ENCODE peak calls at places on chromosome 12, in nine cellular contexts. N is CD8-positive, alpha-beta T cell; H is GM23338; O is ovary; Z is CD4-positive, alpha-beta memory T cell; L is ascending aorta; V is effector memory CD4-positive, alpha-beta T cell; E is endodermal cell; D is BE2C. T is an unnamed sample.

GRCh38 chr12:122614839-122615238 is 87.8 kb downstream of the KNTC1 start:
- DNase-seq in N (no peak), H (no peak), O (no peak), Z (no peak), L (no peak), V (no peak), E (no peak), D (no peak), T (no peak)

GRCh38 chr12:29242921-29243431 is 93.9 kb downstream of the FAR2 start:
- DNase-seq in N (no peak), H (no peak), O (no peak), Z (no peak), L (no peak), V (no peak), E (no peak), D (no peak), T (no peak)

GRCh38 chr12:52903855-52904508 is 894 bp downstream of the KRT8 start:
- DNase-seq in N (peak; percentile 55), H (peak; percentile 65), O (peak; percentile 57), Z (no peak), L (no peak), V (no peak), E (peak; percentile 91), D (peak; percentile 52), T (no peak)

GRCh38 chr12:30546121-30546520 is 149.5 kb downstream of the IPO8 start:
- DNase-seq in N (no peak), H (no peak), O (no peak), Z (no peak), L (no peak), V (no peak), E (no peak), D (no peak), T (no peak)

GRCh38 chr12:62434504-62435336 is 31.9 kb upstream of the MON2 start:
- DNase-seq in N (no peak), H (no peak), O (no peak), Z (no peak), L (no peak), V (no peak), E (peak; percentile 53), D (peak; percentile 9), T (no peak)

GRCh38 chr12:132327351-132328171 is 1.8 kb downstream of the GALNT9 start:
- DNase-seq in N (no peak), H (no peak), O (peak; percentile 35), Z (no peak), L (no peak), V (no peak), E (no peak), D (no peak), T (no peak)

GRCh38 chr12:104288635-104289258 is 14.8 kb upstream of the EID3 start:
- DNase-seq in N (peak; percentile 88), H (peak; percentile 94), O (peak; percentile 77), Z (peak; percentile 86), L (peak; percentile 64), V (peak; percentile 75), E (peak; percentile 97), D (peak; percentile 91), T (peak; percentile 33)

GRCh38 chr12:94157891-94158495 is 9.6 kb downstream of the PLXNC1 start:
- DNase-seq in N (no peak), H (no peak), O (no peak), Z (no peak), L (no peak), V (no peak), E (no peak), D (no peak), T (no peak)

GRCh38 chr12:14238224-14238792 is 127.2 kb upstream of the ATF7IP start:
- DNase-seq in N (no peak), H (peak; percentile 43), O (no peak), Z (peak; percentile 41), L (no peak), V (no peak), E (no peak), D (no peak), T (no peak)

GRCh38 chr12:116366456-116366776 is 88.9 kb upstream of the MED13L start:
- DNase-seq in N (no peak), H (no peak), O (no peak), Z (no peak), L (no peak), V (no peak), E (no peak), D (peak; percentile 89), T (no peak)

GRCh38 chr12:114692558-114693531 is 8.9 kb upstream of the TBX3 start:
- DNase-seq in N (no peak), H (peak; percentile 68), O (peak; percentile 42), Z (no peak), L (no peak), V (no peak), E (peak; percentile 77), D (no peak), T (no peak)
- H3K4me1 ChIP-seq in N (no peaks in the 10 kb centered on the region), H (peaks cover 78% of the 10 kb centered on the region), O (no peaks in the 10 kb centered on the region), Z (no peaks in the 10 kb centered on the region), L (peaks cover 2% of the 10 kb centered on the region), V (no peaks in the 10 kb centered on the region), E (peaks cover 22% of the 10 kb centered on the region), D (peaks cover 21% of the 10 kb centered on the region), T (peaks cover 15% of the 10 kb centered on the region)

GRCh38 chr12:49706351-49707126 is 666 bp downstream of the FMNL3 start:
- DNase-seq in N (no peak), H (peak; percentile 65), O (peak; percentile 56), Z (peak; percentile 13), L (no peak), V (no peak), E (peak; percentile 90), D (peak; percentile 39), T (no peak)

GRCh38 chr12:49702009-49702408 is 5.2 kb downstream of the FMNL3 start:
- DNase-seq in N (no peak), H (no peak), O (no peak), Z (no peak), L (no peak), V (no peak), E (no peak), D (no peak), T (no peak)

GRCh38 chr12:49705479-49706267 is 1.5 kb downstream of the FMNL3 start:
- DNase-seq in N (peak; percentile 50), H (peak; percentile 46), O (peak; percentile 18), Z (no peak), L (peak; percentile 24), V (no peak), E (peak; percentile 86), D (peak; percentile 22), T (no peak)

GRCh38 chr12:49702676-49703228 is 4.5 kb downstream of the FMNL3 start:
- DNase-seq in N (no peak), H (no peak), O (no peak), Z (no peak), L (no peak), V (no peak), E (no peak), D (no peak), T (no peak)

DNA sequence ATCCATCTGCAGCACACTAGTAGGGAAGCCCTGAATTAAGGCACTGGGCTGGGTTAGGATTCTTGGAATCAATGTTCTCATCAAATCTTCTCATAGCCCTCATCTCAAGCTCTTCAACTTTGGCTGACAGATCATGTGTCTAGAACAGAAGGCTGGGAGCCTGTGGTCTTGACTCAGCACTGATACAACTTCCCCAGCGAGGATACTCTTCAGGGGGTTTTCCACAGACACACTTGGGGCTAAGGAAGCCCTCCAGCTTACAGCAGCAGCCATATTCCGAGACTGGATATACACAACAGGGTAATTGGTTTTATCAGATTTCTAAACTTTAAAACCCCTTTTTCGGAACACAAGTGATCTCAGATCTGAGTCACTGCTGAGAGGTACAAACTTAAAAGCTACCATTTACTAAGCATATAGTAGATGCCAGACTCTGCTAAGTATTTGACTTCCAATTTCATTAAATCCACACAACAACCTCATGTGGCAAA is 3.5 kb downstream of the FMNL3 start:
- DNase-seq in N (peak; percentile 49), H (no peak), O (no peak), Z (no peak), L (no peak), V (no peak), E (no peak), D (no peak), T (no peak)
- H3K4me1 ChIP-seq in N (peaks cover 45% of the 10 kb centered on the region), H (peaks cover 48% of the 10 kb centered on the region), O (peaks cover 18% of the 10 kb centered on the region), Z (peaks cover 53% of the 10 kb centered on the region), L (peaks cover 18% of the 10 kb centered on the region), V (peaks cover 37% of the 10 kb centered on the region), E (peaks cover 15% of the 10 kb centered on the region), D (peaks cover 13% of the 10 kb centered on the region), T (peaks cover 22% of the 10 kb centered on the region)

DNA sequence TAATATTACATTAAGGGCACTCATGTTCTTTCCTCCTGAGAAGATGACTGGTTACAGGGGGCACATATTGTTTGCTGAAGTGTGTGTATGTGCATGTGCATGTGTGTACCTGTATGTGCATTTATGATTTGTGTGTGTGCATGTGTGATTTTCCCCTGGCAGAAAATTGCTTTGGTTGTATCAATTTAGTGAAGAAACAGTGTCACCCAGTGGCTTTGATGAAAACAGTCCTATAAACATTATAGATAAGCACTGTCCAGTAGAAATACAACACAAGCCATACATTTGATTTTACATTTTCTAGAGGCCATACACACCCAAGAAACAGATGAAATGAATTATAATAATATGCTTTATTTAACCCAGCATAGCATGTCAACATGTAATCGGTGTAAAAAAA is 8.6 kb downstream of the PDE3A start:
- DNase-seq in N (no peak), H (no peak), O (no peak), Z (no peak), L (no peak), V (no peak), E (no peak), D (peak; percentile 13), T (no peak)
- H3K4me1 ChIP-seq in N (no peaks in the 10 kb centered on the region), H (peaks cover 27% of the 10 kb centered on the region), O (no peaks in the 10 kb centered on the region), Z (no peaks in the 10 kb centered on the region), L (peaks cover 28% of the 10 kb centered on the region), V (no peaks in the 10 kb centered on the region), E (no peaks in the 10 kb centered on the region), D (peaks cover 5% of the 10 kb centered on the region), T (peaks cover 48% of the 10 kb centered on the region)

GRCh38 chr12:47734725-47735480 is 9.6 kb upstream of the ENDOU start:
- DNase-seq in N (no peak), H (peak; percentile 72), O (peak; percentile 70), Z (no peak), L (no peak), V (no peak), E (no peak), D (no peak), T (no peak)

GRCh38 chr12:47736216-47736615 is 10.9 kb upstream of the ENDOU start:
- DNase-seq in N (no peak), H (no peak), O (no peak), Z (no peak), L (no peak), V (no peak), E (no peak), D (no peak), T (no peak)

GRCh38 chr12:47736877-47737676 is 11.8 kb upstream of the ENDOU start:
- DNase-seq in N (no peak), H (no peak), O (peak; percentile 98), Z (no peak), L (peak; percentile 77), V (no peak), E (no peak), D (peak; percentile 52), T (peak; percentile 82)

GRCh38 chr12:47737936-47738335 is 12.6 kb upstream of the ENDOU start:
- DNase-seq in N (no peak), H (no peak), O (peak; percentile 62), Z (no peak), L (no peak), V (no peak), E (no peak), D (no peak), T (no peak)

GRCh38 chr12:47735649-47736048 is 10.4 kb upstream of the ENDOU start:
- DNase-seq in N (no peak), H (no peak), O (no peak), Z (no peak), L (no peak), V (no peak), E (no peak), D (no peak), T (no peak)
- H3K4me1 ChIP-seq in N (peaks cover 5% of the 10 kb centered on the region), H (peaks cover 16% of the 10 kb centered on the region), O (peaks cover 39% of the 10 kb centered on the region), Z (peaks cover 8% of the 10 kb centered on the region), L (peaks cover 34% of the 10 kb centered on the region), V (peaks cover 4% of the 10 kb centered on the region), E (no peaks in the 10 kb centered on the region), D (peaks cover 5% of the 10 kb centered on the region), T (peaks cover 27% of the 10 kb centered on the region)

T was measured in thoracic aorta.